ENCODE peak calls at places on chromosomes 2 and 18, in five cellular contexts. S is A549, O is SK-N-SH, P is WTC11, X is HepG2. E is an unnamed sample.

GRCh38 chr2:25895046-25895445 is 16.8 kb upstream of the ASXL2 start:
- DNase-seq in P (no peak), S (no peak), O (no peak), X (no peak), E (no peak)

GRCh38 chr2:240142859-240143258 is 2.4 kb upstream of the OTOS start:
- DNase-seq in O (no peak), S (no peak), X (no peak), P (no peak), E (no peak)

GRCh38 chr2:136319651-136320050 is 201.7 kb upstream of the CXCR4 start:
- DNase-seq in P (no peak), S (no peak), X (no peak), O (no peak), E (no peak)

GRCh38 chr2:25266399-25266798 is 75.3 kb downstream of the DNMT3A start:
- DNase-seq in P (no peak), S (no peak), O (no peak), X (no peak), E (no peak)

GRCh38 chr18:46070683-46071614 is 1.1 kb downstream of the PSTPIP2 start:
- DNase-seq in P (no peak), X (no peak), O (peak), S (no peak), E (no peak)

GRCh38 chr2:235215248-235215647 is 263.4 kb downstream of the SH3BP4 start:
- DNase-seq in X (no peak), P (no peak), O (no peak), S (no peak), E (no peak)

GRCh38 chr18:21303913-21304312 is 61.9 kb downstream of the GREB1L start:
- DNase-seq in P (no peak), X (no peak), S (peak), O (no peak), E (no peak)

GRCh38 chr2:70440621-70441020 is 113.0 kb downstream of the TGFA start:
- DNase-seq in P (no peak), O (no peak), X (no peak), S (no peak), E (no peak)

GRCh38 chr2:62806231-62806630 is 100.7 kb downstream of the EHBP1 start:
- DNase-seq in P (no peak), X (no peak), S (no peak), O (no peak), E (no peak)

DNA sequence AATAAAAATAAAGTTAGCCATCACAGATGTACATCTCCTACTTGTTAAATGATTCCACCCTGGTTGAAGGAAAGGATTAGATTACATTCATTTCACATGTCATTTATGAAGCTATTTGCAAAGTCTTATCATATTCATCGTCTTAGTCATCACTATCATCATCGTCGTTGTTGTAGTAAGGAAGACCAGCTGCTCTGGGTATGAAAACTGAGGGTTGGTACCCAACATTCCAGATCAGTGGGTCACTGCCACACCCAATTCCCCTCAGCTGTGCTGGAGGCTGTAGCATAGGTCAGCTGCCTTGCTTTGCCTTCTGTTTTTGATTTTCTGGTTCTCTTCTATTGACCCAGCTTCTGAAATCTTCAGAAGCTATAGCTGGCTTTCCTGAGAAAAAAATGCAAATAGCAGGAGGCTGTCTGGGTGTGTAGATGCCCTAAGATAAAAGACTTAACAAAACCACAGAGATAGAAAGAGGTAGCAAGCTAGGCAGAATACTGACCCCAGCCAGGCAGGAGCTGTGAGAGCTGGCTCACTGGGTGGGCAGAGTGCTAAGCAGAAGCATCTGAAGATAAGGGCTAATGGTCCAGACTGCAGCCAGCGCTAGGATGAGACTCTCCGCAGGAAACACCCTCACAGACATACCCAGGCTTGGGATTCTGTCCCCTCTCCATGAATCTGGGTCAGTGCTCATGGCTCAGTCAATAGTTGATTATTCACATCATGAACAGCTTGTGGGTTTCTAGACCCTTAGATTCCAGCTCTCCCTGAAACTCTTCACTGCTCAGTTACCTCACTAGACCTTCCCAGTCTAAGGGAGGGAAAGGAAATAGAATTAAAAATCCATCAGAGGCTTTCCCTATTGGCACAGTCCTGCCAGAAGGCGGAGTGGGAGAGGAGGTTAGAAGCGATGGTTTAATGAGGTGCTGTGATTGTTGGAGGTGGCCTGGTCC is 21.2 kb upstream of the CCBE1 start:
- DNase-seq in S (peak), O (peak), X (no peak), P (no peak), E (peak)
- TF ChIP-seq USF2 in S (no peak), O (no peak), X (no peak), P (no peak), E (no peak)

DNA sequence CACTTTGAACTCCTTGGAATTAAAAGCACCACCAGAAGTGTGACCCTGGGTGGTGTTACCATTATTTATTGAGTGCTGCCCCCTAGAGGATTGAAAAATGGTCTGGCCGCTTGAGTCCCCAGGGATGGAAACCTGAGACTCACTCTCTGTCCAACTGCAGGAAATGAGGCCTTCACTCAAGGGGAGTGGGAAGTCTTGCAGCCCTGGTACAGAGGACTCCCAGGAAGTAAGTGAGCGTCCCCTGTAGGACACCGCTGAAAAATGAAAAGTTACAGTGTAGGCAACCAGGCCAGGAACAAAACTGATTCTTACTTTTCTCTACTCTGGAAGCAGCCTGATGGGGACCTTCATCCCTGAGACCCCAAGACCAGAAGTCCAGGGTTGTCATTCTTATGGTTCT is 2.2 kb upstream of the NRP2 start:
- DNase-seq in S (peak), X (peak), O (peak), P (peak), E (peak)
- TF ChIP-seq USF2 in S (no peak), X (no peak), O (no peak), P (no peak), E (no peak)

DNA sequence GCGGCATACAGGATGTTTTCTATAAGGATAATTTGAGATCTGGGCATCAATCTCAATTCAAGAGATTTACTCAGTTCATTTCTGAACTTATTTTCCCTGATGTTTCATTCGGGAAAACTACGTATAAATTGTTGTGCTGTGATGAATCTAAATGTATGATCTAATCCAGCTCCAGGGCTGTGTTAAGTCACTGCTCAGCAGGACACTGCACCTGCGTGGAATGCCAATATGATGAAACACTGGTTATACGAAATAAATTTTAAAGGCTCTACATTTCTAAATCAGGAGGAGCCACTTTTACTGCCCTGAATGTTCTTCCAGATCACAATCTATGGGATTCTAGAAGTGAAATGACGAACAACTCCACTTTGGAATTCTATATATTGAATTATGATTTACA is 259.0 kb downstream of the HNMT start:
- DNase-seq in P (no peak), O (no peak), S (peak), X (no peak), E (no peak)
- TF ChIP-seq USF2 in P (no peak), O (no peak), S (no peak), X (no peak), E (no peak)

GRCh38 chr2:72685666-72686065 is 140.2 kb downstream of the EXOC6B start:
- DNase-seq in S (no peak), O (no peak), P (no peak), X (no peak), E (no peak)
- TF ChIP-seq USF2 in S (no peak), O (no peak), P (no peak), X (no peak), E (no peak)

DNA sequence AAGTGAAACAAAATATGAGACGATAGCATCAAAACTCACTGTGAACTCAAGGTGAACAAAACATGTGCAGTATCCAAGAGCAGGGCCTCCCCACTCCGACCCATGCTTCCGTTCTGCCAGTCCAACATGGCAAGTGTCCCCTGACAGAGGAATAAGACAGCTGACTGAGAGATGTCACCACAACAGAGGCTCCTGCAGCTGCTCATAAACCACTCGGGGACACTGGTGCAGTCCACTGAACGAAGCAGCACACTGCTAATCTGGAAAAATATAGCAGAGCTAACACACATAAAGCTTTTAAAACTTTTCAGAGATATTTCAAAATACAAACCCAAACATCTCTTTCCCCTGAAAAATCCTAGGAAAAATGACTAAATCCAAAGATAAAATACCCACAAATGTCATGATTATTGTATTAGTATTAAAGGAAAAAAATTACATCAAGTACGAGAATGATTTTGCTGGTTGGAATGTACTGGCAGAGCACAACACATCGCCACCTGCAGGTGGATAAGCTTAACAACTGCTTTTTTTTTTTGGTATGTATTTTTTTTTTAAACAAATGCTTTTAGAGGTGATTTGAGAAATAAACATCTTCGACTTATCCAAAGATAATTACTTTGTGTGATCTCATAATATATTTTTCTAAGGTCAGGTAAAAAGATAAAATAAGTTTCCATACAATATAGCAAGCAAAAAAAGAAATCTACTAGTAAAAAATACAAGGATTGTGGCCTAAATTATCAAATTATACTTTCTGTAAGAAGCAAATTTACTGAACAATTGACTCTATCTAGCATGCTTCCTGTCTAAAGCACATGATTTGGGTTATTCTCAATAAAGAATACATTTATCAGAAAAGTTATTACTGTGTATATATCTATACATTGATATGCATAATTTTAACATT is 18.6 kb downstream of the THADA start:
- DNase-seq in P (no peak), O (peak), S (peak), X (peak), E (peak)
- TF ChIP-seq USF2 in P (no peak), O (no peak), S (no peak), X (no peak), E (no peak)